ENCODE peak calls at places on chromosomes 13 and 19, in nine cellular contexts. E is AG10803, Y is fibroblast of lung, S is spleen, I is tibial artery, O is pancreas, L is brain microvascular endothelial cell, Z is adrenal gland, D is left ventricle myocardium inferior. H is an unnamed sample.

GRCh38 chr19:50569023-50569697 is 925 bp upstream of the LRRC4B start:
- DNase-seq in O (no peak), I (no peak), L (no peak), E (no peak), D (no peak), S (no peak), Z (no peak), Y (no peak), H (no peak)

GRCh38 chr13:32212420-32212819 is 102.7 kb downstream of the ZAR1L start:
- DNase-seq in L (peak; percentile 72), S (no peak), Z (no peak), E (peak; percentile 91), I (no peak), D (no peak), Y (peak; percentile 92), O (no peak), H (no peak)

GRCh38 chr19:5926641-5927438 is 12.8 kb downstream of the CAPS start:
- DNase-seq in L (peak; percentile 20), E (peak; percentile 97), D (peak; percentile 58), O (no peak), Y (peak; percentile 64), S (no peak), I (peak; percentile 81), Z (no peak), H (no peak)

GRCh38 chr19:3403489-3404323 is 37.3 kb downstream of the NFIC start:
- DNase-seq in O (peak; percentile 97), S (peak; percentile 84), E (peak; percentile 99), Y (peak; percentile 99), L (peak; percentile 81), D (peak; percentile 93), Z (peak; percentile 96), I (peak; percentile 98), H (peak; percentile 41)

GRCh38 chr19:17320435-17320834 is 11.1 kb downstream of the DDA1 start:
- DNase-seq in O (no peak), S (no peak), D (no peak), L (no peak), Z (no peak), Y (no peak), E (no peak), I (no peak), H (no peak)

GRCh38 chr13:108508263-108508662 is 121.1 kb upstream of the MYO16 start:
- DNase-seq in Z (no peak), E (no peak), O (no peak), I (no peak), S (no peak), Y (peak; percentile 47), D (no peak), L (peak; percentile 42), H (peak; percentile 59)

GRCh38 chr19:31278555-31279435 is 70.4 kb downstream of the TSHZ3 start:
- DNase-seq in E (no peak), Z (no peak), O (no peak), Y (no peak), I (peak; percentile 48), L (no peak), S (peak; percentile 71), D (no peak), H (no peak)

GRCh38 chr13:26629260-26629659 is 71.8 kb downstream of the WASF3 start:
- DNase-seq in I (no peak), D (no peak), S (no peak), O (no peak), Z (no peak), Y (no peak), E (peak; percentile 3), L (peak; percentile 5), H (peak; percentile 15)

GRCh38 chr13:42859760-42860159 is 78.4 kb downstream of the FAM216B start:
- DNase-seq in D (no peak), I (no peak), Y (no peak), L (no peak), S (no peak), Z (no peak), O (no peak), E (no peak), H (no peak)

GRCh38 chr19:44677019-44677809 is 5.9 kb downstream of the CEACAM19 start:
- DNase-seq in S (no peak), L (peak; percentile 77), E (peak; percentile 56), Z (peak; percentile 63), O (no peak), Y (peak; percentile 55), D (no peak), I (no peak), H (peak; percentile 65)

GRCh38 chr13:91813255-91813654 is 414.8 kb downstream of the GPC5 start:
- DNase-seq in Y (no peak), D (peak; percentile 18), S (no peak), E (no peak), O (no peak), Z (no peak), I (no peak), L (no peak), H (no peak)

GRCh38 chr13:91817250-91817649 is 418.8 kb downstream of the GPC5 start:
- DNase-seq in D (no peak), Z (no peak), Y (peak; percentile 66), I (no peak), E (no peak), L (peak; percentile 7), O (no peak), S (no peak), H (no peak)
- TF ChIP-seq CTCF in D (peak; percentile 57), Z (peak; percentile 26), Y (peak; percentile 64), I (peak; percentile 16), E (no peak), L (peak; percentile 37), O (no peak), S (no peak), H (no peak)

GRCh38 chr19:38655148-38655824 is 7.8 kb downstream of the ACTN4 start:
- DNase-seq in E (no peak), I (no peak), Z (no peak), O (no peak), Y (no peak), D (no peak), S (no peak), L (no peak), H (no peak)
- H3K4me3 ChIP-seq in E (no peak overlapping the region), I (no peak overlapping the region), Z (no peak overlapping the region), O (no peak overlapping the region), Y (no peak overlapping the region), D (peak overlapping the region; percentile 94), S (no peak overlapping the region), L (no peak overlapping the region), H (no peak overlapping the region)

GRCh38 chr13:110089100-110089499 is 217.9 kb downstream of the COL4A1 start:
- DNase-seq in L (no peak), Z (no peak), O (no peak), I (no peak), S (no peak), E (no peak), D (no peak), Y (no peak), H (no peak)

GRCh38 chr13:110092869-110093268 is 214.1 kb downstream of the COL4A1 start:
- DNase-seq in Y (no peak), E (no peak), L (peak; percentile 28), O (no peak), I (no peak), D (no peak), Z (no peak), S (no peak), H (no peak)

GRCh38 chr13:110089815-110090214 is 217.1 kb downstream of the COL4A1 start:
- DNase-seq in Z (no peak), E (no peak), S (no peak), L (no peak), Y (no peak), D (no peak), O (no peak), I (no peak), H (no peak)
- TF ChIP-seq CTCF in Z (no peak), E (peak; percentile 43), S (no peak), L (peak; percentile 53), Y (peak; percentile 27), D (peak; percentile 38), O (no peak), I (peak; percentile 27), H (peak; percentile 36)

GRCh38 chr13:27922974-27923612 is 3.3 kb downstream of the PDX1 start:
- DNase-seq in I (no peak), E (no peak), S (no peak), D (no peak), Z (no peak), Y (no peak), L (no peak), O (no peak), H (no peak)

GRCh38 chr13:27921421-27921960 is 1.7 kb downstream of the PDX1 start:
- DNase-seq in E (no peak), Z (no peak), D (no peak), Y (no peak), L (no peak), O (no peak), S (no peak), I (no peak), H (no peak)

GRCh38 chr13:27923794-27924528 is 4.2 kb downstream of the PDX1 start:
- DNase-seq in L (no peak), S (no peak), E (peak; percentile 4), I (no peak), Y (no peak), O (peak; percentile 5), Z (no peak), D (no peak), H (no peak)

GRCh38 chr13:27920677-27921420 is 1.0 kb downstream of the PDX1 start:
- DNase-seq in Z (no peak), O (peak; percentile 31), D (no peak), I (no peak), S (no peak), Y (peak; percentile 18), L (no peak), E (peak; percentile 11), H (peak; percentile 20)

GRCh38 chr13:27921961-27922910 is 2.4 kb downstream of the PDX1 start:
- DNase-seq in S (no peak), Y (no peak), O (no peak), Z (no peak), D (no peak), E (no peak), L (no peak), I (no peak), H (no peak)
- H3K4me3 ChIP-seq in S (no peak overlapping the region), Y (no peak overlapping the region), O (peak overlapping the region; percentile 68), Z (no peak overlapping the region), D (peak overlapping the region; percentile 58), E (no peak overlapping the region), L (no peak overlapping the region), I (no peak overlapping the region), H (no peak overlapping the region)

GRCh38 chr13:73286177-73286576 is 227.4 kb downstream of the KLF5 start:
- DNase-seq in L (no peak), S (no peak), Z (no peak), Y (no peak), I (no peak), E (no peak), D (no peak), O (no peak), H (no peak)
- TF ChIP-seq CTCF in L (peak; percentile 25), S (no peak), Z (no peak), Y (no peak), I (no peak), E (no peak), D (no peak), O (no peak), H (peak; percentile 19)

DNA sequence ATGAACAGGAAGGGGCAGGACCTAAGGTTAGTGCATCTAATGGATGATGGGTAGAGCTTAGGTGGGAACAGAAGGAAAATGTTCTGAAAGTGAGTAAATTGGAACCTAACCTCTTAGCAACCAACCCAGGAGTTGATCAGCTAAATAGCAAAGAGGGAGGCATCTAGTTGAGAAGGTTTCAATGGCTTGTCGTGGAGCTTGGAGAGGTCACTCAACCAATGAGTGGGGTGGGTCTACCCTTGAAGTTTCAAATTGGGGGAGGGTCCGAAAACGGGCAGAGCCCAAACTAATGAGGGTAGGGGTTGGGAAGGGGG is 5.7 kb upstream of the SHKBP1 start:
- DNase-seq in Z (no peak), O (no peak), E (no peak), S (no peak), Y (no peak), I (no peak), L (no peak), D (no peak), H (no peak)
- H3K4me3 ChIP-seq in Z (no peak overlapping the region), O (no peak overlapping the region), E (no peak overlapping the region), S (no peak overlapping the region), Y (peak overlapping the region; percentile 23), I (no peak overlapping the region), L (no peak overlapping the region), D (peak overlapping the region; percentile 60), H (peak overlapping the region; percentile 11)

H was measured in epithelial cell of esophagus.